ENCODE peak calls at places on chromosomes 3 and 15, in seven cellular contexts. One of them, this sample, is unnamed.

GRCh38 chr3:73868688-73869315 is 244.1 kb upstream of the PDZRN3 start:
- DNase-seq in cardiac fibroblast: peak; percentile 51
- DNase-seq in K562: no peak
- DNase-seq in OCI-LY7: no peak
- DNase-seq in AG09309: peak; percentile 5
- DNase-seq in CD8-positive, alpha-beta memory T cell: no peak
- DNase-seq in GM23248: peak; percentile 67
- DNase-seq in this sample: peak; percentile 6

GRCh38 chr15:79779739-79780138 is 117.1 kb downstream of the MTHFS start:
- DNase-seq in cardiac fibroblast: no peak
- DNase-seq in K562: no peak
- DNase-seq in OCI-LY7: no peak
- DNase-seq in AG09309: no peak
- DNase-seq in CD8-positive, alpha-beta memory T cell: no peak
- DNase-seq in GM23248: no peak
- DNase-seq in this sample: no peak

GRCh38 chr15:80645494-80646065 is 49.5 kb upstream of the ABHD17C start:
- DNase-seq in cardiac fibroblast: no peak
- DNase-seq in K562: no peak
- DNase-seq in OCI-LY7: no peak
- DNase-seq in AG09309: no peak
- DNase-seq in CD8-positive, alpha-beta memory T cell: no peak
- DNase-seq in GM23248: peak; percentile 57
- DNase-seq in this sample: no peak

GRCh38 chr3:127691974-127692373 is 19.2 kb downstream of the ABTB1 start:
- DNase-seq in cardiac fibroblast: no peak
- DNase-seq in K562: no peak
- DNase-seq in OCI-LY7: no peak
- DNase-seq in AG09309: no peak
- DNase-seq in CD8-positive, alpha-beta memory T cell: no peak
- DNase-seq in GM23248: no peak
- DNase-seq in this sample: no peak

GRCh38 chr3:135007622-135008021 is 212.6 kb downstream of the EPHB1 start:
- DNase-seq in cardiac fibroblast: no peak
- DNase-seq in K562: no peak
- DNase-seq in OCI-LY7: no peak
- DNase-seq in AG09309: no peak
- DNase-seq in CD8-positive, alpha-beta memory T cell: no peak
- DNase-seq in GM23248: peak; percentile 8
- DNase-seq in this sample: no peak

GRCh38 chr3:30553641-30554316 is 52.6 kb upstream of the TGFBR2 start:
- DNase-seq in cardiac fibroblast: no peak
- DNase-seq in K562: no peak
- DNase-seq in OCI-LY7: no peak
- DNase-seq in AG09309: no peak
- DNase-seq in CD8-positive, alpha-beta memory T cell: no peak
- DNase-seq in GM23248: peak; percentile 77
- DNase-seq in this sample: no peak

GRCh38 chr3:13229291-13229949 is 156.2 kb upstream of the IQSEC1 start:
- DNase-seq in cardiac fibroblast: peak; percentile 14
- DNase-seq in K562: peak; percentile 71
- DNase-seq in OCI-LY7: peak; percentile 72
- DNase-seq in AG09309: no peak
- DNase-seq in CD8-positive, alpha-beta memory T cell: no peak
- DNase-seq in GM23248: peak; percentile 23
- DNase-seq in this sample: no peak

GRCh38 chr15:88834211-88834812 is 31.1 kb downstream of the ACAN start:
- DNase-seq in cardiac fibroblast: peak; percentile 68
- DNase-seq in K562: peak; percentile 59
- DNase-seq in OCI-LY7: peak; percentile 16
- DNase-seq in AG09309: peak; percentile 16
- DNase-seq in CD8-positive, alpha-beta memory T cell: peak; percentile 10
- DNase-seq in GM23248: peak; percentile 15
- DNase-seq in this sample: peak; percentile 37

GRCh38 chr3:126319701-126320295 is 37.4 kb downstream of the KLF15 start:
- DNase-seq in cardiac fibroblast: no peak
- DNase-seq in K562: no peak
- DNase-seq in OCI-LY7: no peak
- DNase-seq in AG09309: no peak
- DNase-seq in CD8-positive, alpha-beta memory T cell: no peak
- DNase-seq in GM23248: no peak
- DNase-seq in this sample: no peak

GRCh38 chr3:113825090-113825489 is 13.5 kb upstream of the GRAMD1C start:
- DNase-seq in cardiac fibroblast: peak; percentile 11
- DNase-seq in K562: peak; percentile 9
- DNase-seq in OCI-LY7: peak; percentile 11
- DNase-seq in AG09309: no peak
- DNase-seq in CD8-positive, alpha-beta memory T cell: no peak
- DNase-seq in GM23248: peak; percentile 15
- DNase-seq in this sample: no peak

GRCh38 chr15:58447244-58448010 is 15.6 kb downstream of the LIPC start:
- DNase-seq in cardiac fibroblast: peak; percentile 87
- DNase-seq in K562: no peak
- DNase-seq in OCI-LY7: no peak
- DNase-seq in AG09309: peak; percentile 57
- DNase-seq in CD8-positive, alpha-beta memory T cell: no peak
- DNase-seq in GM23248: peak; percentile 75
- DNase-seq in this sample: no peak

GRCh38 chr3:76886761-76887500 is 153.0 kb upstream of the ROBO2 start:
- DNase-seq in cardiac fibroblast: no peak
- DNase-seq in K562: no peak
- DNase-seq in OCI-LY7: no peak
- DNase-seq in AG09309: no peak
- DNase-seq in CD8-positive, alpha-beta memory T cell: no peak
- DNase-seq in GM23248: no peak
- DNase-seq in this sample: no peak

GRCh38 chr3:47752716-47753115 is 29.0 kb downstream of the SMARCC1 start:
- DNase-seq in cardiac fibroblast: no peak
- DNase-seq in K562: no peak
- DNase-seq in OCI-LY7: no peak
- DNase-seq in AG09309: no peak
- DNase-seq in CD8-positive, alpha-beta memory T cell: no peak
- DNase-seq in GM23248: no peak
- DNase-seq in this sample: no peak

GRCh38 chr3:131602011-131602779 is 99.4 kb upstream of the MRPL3 start:
- DNase-seq in cardiac fibroblast: no peak
- DNase-seq in K562: peak; percentile 9
- DNase-seq in OCI-LY7: no peak
- DNase-seq in AG09309: no peak
- DNase-seq in CD8-positive, alpha-beta memory T cell: no peak
- DNase-seq in GM23248: peak; percentile 16
- DNase-seq in this sample: no peak

GRCh38 chr3:156763931-156764720 is 62.0 kb upstream of the LEKR1 start:
- DNase-seq in cardiac fibroblast: no peak
- DNase-seq in K562: no peak
- DNase-seq in OCI-LY7: no peak
- DNase-seq in AG09309: no peak
- DNase-seq in CD8-positive, alpha-beta memory T cell: no peak
- DNase-seq in GM23248: no peak
- DNase-seq in this sample: no peak

GRCh38 chr3:120094776-120095225 is 554 bp upstream of the GSK3B start:
- DNase-seq in cardiac fibroblast: peak; percentile 100
- DNase-seq in K562: peak; percentile 85
- DNase-seq in OCI-LY7: peak; percentile 98
- DNase-seq in AG09309: peak; percentile 99
- DNase-seq in CD8-positive, alpha-beta memory T cell: peak; percentile 92
- DNase-seq in GM23248: peak; percentile 99
- DNase-seq in this sample: peak; percentile 94

GRCh38 chr3:175163686-175164085 is 304.6 kb downstream of the NAALADL2 start:
- DNase-seq in cardiac fibroblast: no peak
- DNase-seq in K562: no peak
- DNase-seq in OCI-LY7: no peak
- DNase-seq in AG09309: no peak
- DNase-seq in CD8-positive, alpha-beta memory T cell: no peak
- DNase-seq in GM23248: no peak
- DNase-seq in this sample: no peak

GRCh38 chr15:72195101-72195511 is 2.5 kb downstream of the GRAMD2A start:
- DNase-seq in cardiac fibroblast: no peak
- DNase-seq in K562: no peak
- DNase-seq in OCI-LY7: no peak
- DNase-seq in AG09309: no peak
- DNase-seq in CD8-positive, alpha-beta memory T cell: no peak
- DNase-seq in GM23248: no peak
- DNase-seq in this sample: no peak

GRCh38 chr15:49288411-49288810 is 118.4 kb downstream of the GALK2 start:
- DNase-seq in cardiac fibroblast: no peak
- DNase-seq in K562: no peak
- DNase-seq in OCI-LY7: no peak
- DNase-seq in AG09309: no peak
- DNase-seq in CD8-positive, alpha-beta memory T cell: no peak
- DNase-seq in GM23248: peak; percentile 22
- DNase-seq in this sample: no peak

GRCh38 chr3:156175570-156175969 is 55.2 kb downstream of the KCNAB1 start:
- DNase-seq in cardiac fibroblast: peak; percentile 16
- DNase-seq in K562: no peak
- DNase-seq in OCI-LY7: no peak
- DNase-seq in AG09309: no peak
- DNase-seq in CD8-positive, alpha-beta memory T cell: no peak
- DNase-seq in GM23248: peak; percentile 33
- DNase-seq in this sample: no peak

GRCh38 chr15:48800811-48801460 is 9.9 kb downstream of the CEP152 start:
- DNase-seq in cardiac fibroblast: peak; percentile 72
- DNase-seq in K562: no peak
- DNase-seq in OCI-LY7: peak; percentile 13
- DNase-seq in AG09309: no peak
- DNase-seq in CD8-positive, alpha-beta memory T cell: no peak
- DNase-seq in GM23248: peak; percentile 59
- DNase-seq in this sample: no peak

GRCh38 chr3:125137432-125138033 is 75.0 kb downstream of the SLC12A8 start:
- DNase-seq in cardiac fibroblast: peak; percentile 62
- DNase-seq in K562: no peak
- DNase-seq in OCI-LY7: no peak
- DNase-seq in AG09309: no peak
- DNase-seq in CD8-positive, alpha-beta memory T cell: no peak
- DNase-seq in GM23248: peak; percentile 76
- DNase-seq in this sample: no peak

DNA sequence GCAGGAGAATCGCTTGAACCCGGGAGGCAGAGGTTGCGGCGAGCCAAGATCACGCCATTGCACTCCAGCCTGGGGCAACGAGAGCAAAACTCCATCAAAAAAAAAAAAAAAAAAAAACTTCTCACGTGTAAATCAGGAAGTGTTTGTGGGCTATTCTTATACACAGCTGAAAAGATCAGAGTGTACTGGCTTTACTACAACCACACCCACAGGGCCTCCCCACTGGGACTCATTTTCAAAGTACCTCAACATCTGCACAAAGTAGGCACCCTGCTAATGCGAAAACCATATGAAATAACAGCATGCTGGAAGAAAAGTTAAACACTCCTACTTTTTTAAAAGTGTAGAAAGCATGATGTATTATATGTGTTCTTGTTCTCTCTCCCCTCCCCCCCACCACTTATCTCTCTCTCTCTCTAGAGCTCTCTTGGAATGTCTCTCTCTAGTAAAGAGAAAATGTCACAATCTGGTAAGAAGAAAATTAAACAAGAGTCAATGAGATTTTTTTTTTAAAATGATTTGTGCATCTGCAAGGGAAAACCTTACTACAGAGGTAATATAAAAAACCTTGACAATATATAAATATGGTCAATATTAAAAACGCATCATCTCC is 11.1 kb downstream of the UACA start:
- DNase-seq in cardiac fibroblast: peak; percentile 67
- DNase-seq in K562: no peak
- DNase-seq in OCI-LY7: no peak
- DNase-seq in AG09309: no peak
- DNase-seq in CD8-positive, alpha-beta memory T cell: no peak
- DNase-seq in GM23248: no peak
- DNase-seq in this sample: no peak
- H3K4me3 ChIP-seq in cardiac fibroblast: no peak overlapping the region
- H3K4me3 ChIP-seq in K562: no peak overlapping the region
- H3K4me3 ChIP-seq in OCI-LY7: no peak overlapping the region
- H3K4me3 ChIP-seq in AG09309: no peak overlapping the region
- H3K4me3 ChIP-seq in CD8-positive, alpha-beta memory T cell: no peak overlapping the region
- H3K4me3 ChIP-seq in GM23248: no peak overlapping the region
- H3K4me3 ChIP-seq in this sample: no peak overlapping the region

DNA sequence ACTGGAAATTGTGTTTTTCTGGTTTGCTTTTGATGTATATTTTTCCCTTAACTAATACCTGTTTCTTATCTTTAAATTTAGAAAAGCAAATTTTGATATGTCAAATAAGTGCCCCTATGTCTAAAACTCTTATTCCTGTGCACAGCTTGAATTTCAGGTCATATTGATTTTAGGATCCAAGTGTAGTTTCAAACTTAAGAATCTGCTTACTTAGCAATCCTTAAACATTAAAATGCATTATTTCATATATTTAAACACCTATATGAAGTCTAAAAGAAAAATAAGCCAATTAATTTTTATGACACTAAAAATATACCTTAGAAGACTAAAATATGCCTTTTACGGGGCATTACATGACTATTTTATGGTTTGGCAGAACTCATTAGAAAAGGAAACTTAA is 59.2 kb downstream of the NECTIN3 start:
- DNase-seq in cardiac fibroblast: no peak
- DNase-seq in K562: no peak
- DNase-seq in OCI-LY7: no peak
- DNase-seq in AG09309: no peak
- DNase-seq in CD8-positive, alpha-beta memory T cell: no peak
- DNase-seq in GM23248: no peak
- DNase-seq in this sample: no peak
- H3K4me3 ChIP-seq in cardiac fibroblast: no peak overlapping the region
- H3K4me3 ChIP-seq in K562: no peak overlapping the region
- H3K4me3 ChIP-seq in OCI-LY7: no peak overlapping the region
- H3K4me3 ChIP-seq in AG09309: no peak overlapping the region
- H3K4me3 ChIP-seq in CD8-positive, alpha-beta memory T cell: no peak overlapping the region
- H3K4me3 ChIP-seq in GM23248: no peak overlapping the region
- H3K4me3 ChIP-seq in this sample: no peak overlapping the region

DNA sequence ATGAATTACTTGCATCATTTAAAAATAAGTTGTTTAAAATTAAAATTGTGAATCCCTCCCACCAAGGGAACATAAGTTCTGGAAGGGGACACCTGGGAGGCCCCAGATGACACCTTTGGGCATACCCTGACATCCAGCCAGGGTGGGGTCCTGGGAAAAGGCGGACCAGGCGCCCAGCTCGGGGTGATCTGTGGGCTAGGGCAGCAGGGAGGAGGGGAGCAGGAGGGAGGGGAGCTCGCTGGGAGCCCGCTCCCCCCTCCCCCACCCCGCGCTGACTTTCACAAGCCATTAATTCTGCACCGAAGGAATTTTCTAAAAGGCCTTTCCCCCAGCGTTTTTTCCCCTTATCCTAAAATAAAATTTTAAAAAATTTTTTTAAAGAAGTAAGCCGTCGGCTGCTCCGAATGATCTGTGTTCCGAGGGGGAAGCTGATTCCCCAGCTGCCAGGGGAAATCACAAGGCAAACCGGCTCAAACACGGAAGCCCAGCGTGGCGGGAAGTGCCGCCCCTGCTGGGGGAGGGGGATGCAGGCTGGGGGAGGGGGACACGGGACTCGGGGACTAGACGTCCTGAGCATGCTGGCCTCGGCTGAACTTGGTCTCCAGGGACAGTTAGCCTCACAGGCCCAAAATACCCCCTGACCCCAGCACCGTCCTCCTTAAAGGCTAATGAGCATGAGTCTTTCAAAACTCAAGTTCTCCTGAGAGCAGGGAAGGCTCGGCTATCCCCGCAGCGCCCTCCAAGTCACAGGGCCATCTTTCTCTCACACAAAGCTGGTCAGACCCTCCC is 13.9 kb downstream of the PLXND1 start:
- DNase-seq in cardiac fibroblast: peak; percentile 72
- DNase-seq in K562: no peak
- DNase-seq in OCI-LY7: no peak
- DNase-seq in AG09309: no peak
- DNase-seq in CD8-positive, alpha-beta memory T cell: no peak
- DNase-seq in GM23248: peak; percentile 47
- DNase-seq in this sample: peak; percentile 26
- H3K4me3 ChIP-seq in cardiac fibroblast: no peak overlapping the region
- H3K4me3 ChIP-seq in K562: no peak overlapping the region
- H3K4me3 ChIP-seq in OCI-LY7: no peak overlapping the region
- H3K4me3 ChIP-seq in AG09309: no peak overlapping the region
- H3K4me3 ChIP-seq in CD8-positive, alpha-beta memory T cell: no peak overlapping the region
- H3K4me3 ChIP-seq in GM23248: peak overlapping the region; percentile 25
- H3K4me3 ChIP-seq in this sample: no peak overlapping the region

GRCh38 chr15:82043130-82043673 is 2.6 kb downstream of the MEX3B start:
- DNase-seq in cardiac fibroblast: no peak
- DNase-seq in K562: no peak
- DNase-seq in OCI-LY7: no peak
- DNase-seq in AG09309: no peak
- DNase-seq in CD8-positive, alpha-beta memory T cell: no peak
- DNase-seq in GM23248: no peak
- DNase-seq in this sample: peak; percentile 75
- H3K4me3 ChIP-seq in cardiac fibroblast: peak overlapping the region; percentile 79
- H3K4me3 ChIP-seq in K562: no peak overlapping the region
- H3K4me3 ChIP-seq in OCI-LY7: no peak overlapping the region
- H3K4me3 ChIP-seq in AG09309: peak overlapping the region; percentile 82
- H3K4me3 ChIP-seq in CD8-positive, alpha-beta memory T cell: no peak overlapping the region
- H3K4me3 ChIP-seq in GM23248: peak overlapping the region; percentile 95
- H3K4me3 ChIP-seq in this sample: no peak overlapping the region

This sample was measured in pancreas.